ENCODE peak calls at places on chromosomes 5 and 9, in seven cellular contexts. One of them, this sample, is unnamed.

GRCh38 chr9:96485280-96485679 is 35.3 kb downstream of the HABP4 start:
- DNase-seq in T47D: no peak
- DNase-seq in HCT116: no peak
- DNase-seq in HepG2: no peak
- DNase-seq in SK-N-SH: no peak
- DNase-seq in H1: no peak
- DNase-seq in GM12878: no peak
- DNase-seq in this sample: no peak

GRCh38 chr9:36165766-36166149 is 3.4 kb upstream of the CCIN start:
- DNase-seq in T47D: no peak
- DNase-seq in HCT116: no peak
- DNase-seq in HepG2: no peak
- DNase-seq in SK-N-SH: no peak
- DNase-seq in H1: no peak
- DNase-seq in GM12878: no peak
- DNase-seq in this sample: no peak

GRCh38 chr5:135921388-135921787 is 25.7 kb upstream of the IL9 start:
- DNase-seq in T47D: no peak
- DNase-seq in HCT116: no peak
- DNase-seq in HepG2: no peak
- DNase-seq in SK-N-SH: no peak
- DNase-seq in H1: no peak
- DNase-seq in GM12878: no peak
- DNase-seq in this sample: no peak

GRCh38 chr9:83505282-83505681 is 32.9 kb downstream of the FRMD3 start:
- DNase-seq in T47D: no peak
- DNase-seq in HCT116: no peak
- DNase-seq in HepG2: peak; percentile 20
- DNase-seq in SK-N-SH: no peak
- DNase-seq in H1: no peak
- DNase-seq in GM12878: no peak
- DNase-seq in this sample: no peak

GRCh38 chr5:168313596-168314204 is 22.3 kb downstream of the WWC1 start:
- DNase-seq in T47D: no peak
- DNase-seq in HCT116: no peak
- DNase-seq in HepG2: no peak
- DNase-seq in SK-N-SH: no peak
- DNase-seq in H1: no peak
- DNase-seq in GM12878: no peak
- DNase-seq in this sample: no peak

GRCh38 chr9:92954078-92954861 is 6.9 kb downstream of the FGD3 start:
- DNase-seq in T47D: peak; percentile 37
- DNase-seq in HCT116: peak; percentile 44
- DNase-seq in HepG2: no peak
- DNase-seq in SK-N-SH: no peak
- DNase-seq in H1: no peak
- DNase-seq in GM12878: peak; percentile 61
- DNase-seq in this sample: no peak

GRCh38 chr5:154577449-154577848 is 99.4 kb upstream of the HAND1 start:
- DNase-seq in T47D: no peak
- DNase-seq in HCT116: peak; percentile 18
- DNase-seq in HepG2: no peak
- DNase-seq in SK-N-SH: no peak
- DNase-seq in H1: no peak
- DNase-seq in GM12878: no peak
- DNase-seq in this sample: no peak

GRCh38 chr5:122401991-122402710 is 90.1 kb downstream of the SNCAIP start:
- DNase-seq in T47D: no peak
- DNase-seq in HCT116: no peak
- DNase-seq in HepG2: no peak
- DNase-seq in SK-N-SH: no peak
- DNase-seq in H1: no peak
- DNase-seq in GM12878: no peak
- DNase-seq in this sample: no peak

GRCh38 chr5:174222891-174223290 is 177.4 kb downstream of the NSG2 start:
- DNase-seq in T47D: no peak
- DNase-seq in HCT116: no peak
- DNase-seq in HepG2: no peak
- DNase-seq in SK-N-SH: no peak
- DNase-seq in H1: no peak
- DNase-seq in GM12878: no peak
- DNase-seq in this sample: no peak
- TF ChIP-seq JUND in T47D: no peak
- TF ChIP-seq JUND in HCT116: no peak
- TF ChIP-seq JUND in HepG2: no peak
- TF ChIP-seq JUND in SK-N-SH: no peak
- TF ChIP-seq JUND in H1: no peak
- TF ChIP-seq JUND in GM12878: no peak
- TF ChIP-seq JUND in this sample: no peak

GRCh38 chr9:16928179-16928945 is 57.9 kb upstream of the BNC2 start:
- DNase-seq in T47D: no peak
- DNase-seq in HCT116: no peak
- DNase-seq in HepG2: no peak
- DNase-seq in SK-N-SH: no peak
- DNase-seq in H1: no peak
- DNase-seq in GM12878: no peak
- DNase-seq in this sample: no peak
- TF ChIP-seq JUND in T47D: no peak
- TF ChIP-seq JUND in HCT116: no peak
- TF ChIP-seq JUND in HepG2: no peak
- TF ChIP-seq JUND in SK-N-SH: no peak
- TF ChIP-seq JUND in H1: no peak
- TF ChIP-seq JUND in GM12878: no peak
- TF ChIP-seq JUND in this sample: no peak

GRCh38 chr5:144179226-144179625 is 8.6 kb downstream of the KCTD16 start:
- DNase-seq in T47D: no peak
- DNase-seq in HCT116: no peak
- DNase-seq in HepG2: no peak
- DNase-seq in SK-N-SH: no peak
- DNase-seq in H1: no peak
- DNase-seq in GM12878: no peak
- DNase-seq in this sample: no peak

GRCh38 chr5:144183254-144183889 is 12.7 kb downstream of the KCTD16 start:
- DNase-seq in T47D: peak; percentile 52
- DNase-seq in HCT116: no peak
- DNase-seq in HepG2: no peak
- DNase-seq in SK-N-SH: peak; percentile 44
- DNase-seq in H1: no peak
- DNase-seq in GM12878: no peak
- DNase-seq in this sample: peak; percentile 14

GRCh38 chr5:144177548-144177947 is 6.9 kb downstream of the KCTD16 start:
- DNase-seq in T47D: no peak
- DNase-seq in HCT116: no peak
- DNase-seq in HepG2: no peak
- DNase-seq in SK-N-SH: no peak
- DNase-seq in H1: no peak
- DNase-seq in GM12878: no peak
- DNase-seq in this sample: no peak
- TF ChIP-seq JUND in T47D: no peak
- TF ChIP-seq JUND in HCT116: no peak
- TF ChIP-seq JUND in HepG2: no peak
- TF ChIP-seq JUND in SK-N-SH: no peak
- TF ChIP-seq JUND in H1: no peak
- TF ChIP-seq JUND in GM12878: no peak
- TF ChIP-seq JUND in this sample: no peak

GRCh38 chr5:110869927-110870326 is 131.1 kb downstream of the SLC25A46 start:
- DNase-seq in T47D: no peak
- DNase-seq in HCT116: no peak
- DNase-seq in HepG2: no peak
- DNase-seq in SK-N-SH: no peak
- DNase-seq in H1: no peak
- DNase-seq in GM12878: no peak
- DNase-seq in this sample: no peak

DNA sequence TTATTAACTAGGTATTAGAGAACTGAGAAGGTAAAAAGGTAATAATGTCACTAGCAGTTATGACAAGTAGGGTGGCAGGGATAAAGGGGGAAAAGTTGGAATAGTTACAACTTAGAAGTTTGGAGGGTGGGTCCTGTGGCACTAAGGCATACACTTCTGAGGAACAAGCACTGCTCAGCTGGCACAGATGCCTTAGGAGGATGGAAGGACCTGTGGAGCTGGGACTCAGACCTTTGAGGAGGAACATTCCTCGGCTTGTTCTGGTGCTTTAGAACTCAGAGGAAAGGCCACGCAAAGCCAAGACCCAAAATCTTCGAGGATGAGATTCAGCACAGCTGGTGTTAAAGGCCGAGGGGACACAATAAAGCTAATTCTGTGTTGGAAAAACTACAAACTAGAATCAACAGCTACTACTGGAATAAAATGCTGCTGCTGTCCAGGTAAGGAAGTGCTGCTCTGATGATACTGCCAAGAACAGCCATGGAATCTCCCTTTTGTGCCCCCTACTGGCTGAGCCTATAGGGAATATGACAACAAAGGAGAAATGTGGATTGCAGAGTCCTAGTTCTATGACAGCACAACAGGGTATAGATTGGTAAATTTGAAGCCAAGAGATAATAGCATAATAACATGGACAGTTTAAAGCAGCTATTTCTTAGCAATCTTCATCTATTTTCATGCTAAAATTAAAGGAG is 126.7 kb downstream of the SLC25A46 start:
- DNase-seq in T47D: peak; percentile 61
- DNase-seq in HCT116: peak; percentile 22
- DNase-seq in HepG2: peak; percentile 28
- DNase-seq in SK-N-SH: peak; percentile 34
- DNase-seq in H1: peak; percentile 25
- DNase-seq in GM12878: no peak
- DNase-seq in this sample: peak; percentile 44
- TF ChIP-seq JUND in T47D: no peak
- TF ChIP-seq JUND in HCT116: no peak
- TF ChIP-seq JUND in HepG2: no peak
- TF ChIP-seq JUND in SK-N-SH: no peak
- TF ChIP-seq JUND in H1: no peak
- TF ChIP-seq JUND in GM12878: no peak
- TF ChIP-seq JUND in this sample: no peak

GRCh38 chr5:76446776-76447175 is 43.7 kb downstream of the IQGAP2 start:
- DNase-seq in T47D: no peak
- DNase-seq in HCT116: no peak
- DNase-seq in HepG2: no peak
- DNase-seq in SK-N-SH: no peak
- DNase-seq in H1: no peak
- DNase-seq in GM12878: no peak
- DNase-seq in this sample: no peak

GRCh38 chr5:76450059-76450458 is 47.0 kb downstream of the IQGAP2 start:
- DNase-seq in T47D: no peak
- DNase-seq in HCT116: no peak
- DNase-seq in HepG2: no peak
- DNase-seq in SK-N-SH: no peak
- DNase-seq in H1: no peak
- DNase-seq in GM12878: no peak
- DNase-seq in this sample: no peak

GRCh38 chr5:76456258-76456657 is 53.2 kb downstream of the IQGAP2 start:
- DNase-seq in T47D: no peak
- DNase-seq in HCT116: no peak
- DNase-seq in HepG2: no peak
- DNase-seq in SK-N-SH: no peak
- DNase-seq in H1: no peak
- DNase-seq in GM12878: no peak
- DNase-seq in this sample: no peak

GRCh38 chr5:76455531-76456132 is 52.5 kb downstream of the IQGAP2 start:
- DNase-seq in T47D: no peak
- DNase-seq in HCT116: no peak
- DNase-seq in HepG2: no peak
- DNase-seq in SK-N-SH: no peak
- DNase-seq in H1: no peak
- DNase-seq in GM12878: no peak
- DNase-seq in this sample: no peak

DNA sequence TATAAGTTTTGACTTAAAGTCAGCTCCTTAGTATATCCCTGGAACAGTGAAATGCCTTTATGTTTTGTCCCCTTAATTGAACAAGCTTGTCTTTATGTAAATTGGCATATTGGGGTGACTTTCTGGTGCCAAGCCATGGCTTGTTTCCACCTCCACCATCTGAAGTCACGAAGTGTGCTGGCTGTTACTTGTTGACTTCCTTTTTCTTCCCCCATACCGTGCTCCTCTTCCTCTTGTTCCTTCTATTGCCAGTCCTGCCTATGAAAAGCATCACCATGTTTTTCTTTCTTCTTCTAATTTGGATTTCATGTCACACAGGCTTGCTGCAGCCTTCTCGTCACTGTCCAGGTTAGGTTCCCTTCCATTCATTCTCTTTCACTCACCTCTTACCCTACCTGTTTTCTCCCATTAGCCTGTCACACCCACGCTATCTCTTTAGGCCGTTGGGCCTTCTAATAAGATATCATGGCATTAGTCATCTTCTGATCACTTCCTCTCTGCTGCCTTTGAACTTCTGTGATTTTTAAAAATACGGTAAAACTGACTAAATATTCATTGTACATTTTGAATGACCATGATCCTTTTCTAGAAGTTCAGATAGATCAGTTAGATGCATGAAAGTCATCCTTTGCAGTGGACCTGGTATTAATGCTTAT is 48.1 kb downstream of the IQGAP2 start:
- DNase-seq in T47D: no peak
- DNase-seq in HCT116: no peak
- DNase-seq in HepG2: no peak
- DNase-seq in SK-N-SH: no peak
- DNase-seq in H1: no peak
- DNase-seq in GM12878: no peak
- DNase-seq in this sample: no peak
- TF ChIP-seq JUND in T47D: no peak
- TF ChIP-seq JUND in HCT116: no peak
- TF ChIP-seq JUND in HepG2: no peak
- TF ChIP-seq JUND in SK-N-SH: no peak
- TF ChIP-seq JUND in H1: no peak
- TF ChIP-seq JUND in GM12878: no peak
- TF ChIP-seq JUND in this sample: no peak

This sample was measured in K562.